ENCODE peak calls at places on chromosomes 7 and 10, in four cellular contexts. V is H1, B is IMR-90, S is mesendoderm. M is an unnamed sample.

GRCh38 chr10:5965266-5965665 is 12.1 kb downstream of the IL15RA start:
- DNase-seq in V (no peak), S (no peak), B (no peak), M (no peak)

GRCh38 chr7:100897111-100897608 is 1.5 kb upstream of the ACHE start:
- DNase-seq in B (no peak), S (peak), V (no peak), M (peak)

GRCh38 chr10:102072867-102073527 is 7.8 kb downstream of the HPS6 start:
- DNase-seq in B (peak), V (no peak), S (peak), M (peak)

GRCh38 chr10:12937527-12937926 is 64.0 kb downstream of the CCDC3 start:
- DNase-seq in S (no peak), V (no peak), B (no peak), M (no peak)

GRCh38 chr10:132445516-132446194 is 48.7 kb downstream of the PWWP2B start:
- DNase-seq in B (no peak), V (no peak), S (no peak), M (no peak)

GRCh38 chr7:151271699-151272355 is 23.3 kb upstream of the SMARCD3 start:
- DNase-seq in S (peak), V (no peak), B (peak), M (no peak)

GRCh38 chr7:137943132-137943551 is 58.7 kb downstream of the CREB3L2 start:
- DNase-seq in S (peak), V (no peak), B (peak), M (no peak)

GRCh38 chr7:80622531-80622930 is 15.9 kb upstream of the CD36 start:
- DNase-seq in V (no peak), B (peak), S (no peak), M (no peak)

GRCh38 chr7:105810556-105810955 is 65.8 kb downstream of the ATXN7L1 start:
- DNase-seq in B (no peak), S (no peak), V (no peak), M (no peak)

GRCh38 chr7:116810267-116811116 is 51.9 kb upstream of the CAPZA2 start:
- DNase-seq in B (no peak), S (peak), V (no peak), M (no peak)

GRCh38 chr7:98265841-98266271 is 13.8 kb upstream of the TECPR1 start:
- DNase-seq in B (peak), V (no peak), S (peak), M (no peak)

GRCh38 chr10:45000138-45000763 is 472 bp upstream of the ZNF22 start:
- DNase-seq in B (peak), S (peak), V (no peak), M (no peak)

DNA sequence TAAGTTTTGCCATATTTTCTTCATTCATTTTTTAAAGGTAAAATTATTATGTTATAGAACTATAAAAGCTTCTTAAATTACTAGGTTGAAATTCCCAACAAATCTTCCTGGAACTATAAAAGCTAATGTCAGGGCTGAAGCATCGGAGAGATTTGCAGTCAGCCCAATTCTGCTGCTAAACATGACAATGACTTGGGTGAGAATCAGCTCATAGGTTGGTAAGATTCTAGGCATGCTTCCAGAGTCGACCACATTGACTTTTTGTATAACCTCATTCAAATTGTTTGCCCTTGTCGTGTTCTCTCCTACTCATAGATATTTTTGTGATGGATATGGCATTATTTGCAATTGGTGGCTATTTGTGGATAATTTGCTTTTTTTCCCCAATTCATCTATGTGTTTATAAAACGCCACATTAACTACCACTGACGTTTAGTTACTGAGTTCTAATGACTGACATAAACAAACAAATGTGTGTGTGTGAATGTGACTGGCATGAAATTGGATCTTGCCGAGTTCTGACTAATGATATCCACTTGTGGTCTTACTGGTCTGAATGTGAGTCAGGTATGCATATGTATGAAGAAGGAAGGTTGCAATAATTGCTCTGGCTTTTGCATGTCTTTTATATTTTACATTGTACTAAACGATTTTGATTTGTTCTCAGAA is 579.8 kb downstream of the PARD3 start:
- DNase-seq in S (no peak), V (no peak), B (peak), M (no peak)
- H4K5ac ChIP-seq in S (no peak), V (no peak), B (no peak), M (no peak)

GRCh38 chr7:133534816-133535215 is 281.9 kb downstream of the EXOC4 start:
- DNase-seq in S (no peak), V (no peak), B (no peak), M (no peak)

GRCh38 chr7:133528796-133529195 is 275.9 kb downstream of the EXOC4 start:
- DNase-seq in S (no peak), B (no peak), V (no peak), M (no peak)

GRCh38 chr7:133529861-133530260 is 277.0 kb downstream of the EXOC4 start:
- DNase-seq in V (no peak), S (no peak), B (no peak), M (no peak)

GRCh38 chr7:133535308-133535707 is 282.4 kb downstream of the EXOC4 start:
- DNase-seq in V (no peak), B (no peak), S (peak), M (no peak)

DNA sequence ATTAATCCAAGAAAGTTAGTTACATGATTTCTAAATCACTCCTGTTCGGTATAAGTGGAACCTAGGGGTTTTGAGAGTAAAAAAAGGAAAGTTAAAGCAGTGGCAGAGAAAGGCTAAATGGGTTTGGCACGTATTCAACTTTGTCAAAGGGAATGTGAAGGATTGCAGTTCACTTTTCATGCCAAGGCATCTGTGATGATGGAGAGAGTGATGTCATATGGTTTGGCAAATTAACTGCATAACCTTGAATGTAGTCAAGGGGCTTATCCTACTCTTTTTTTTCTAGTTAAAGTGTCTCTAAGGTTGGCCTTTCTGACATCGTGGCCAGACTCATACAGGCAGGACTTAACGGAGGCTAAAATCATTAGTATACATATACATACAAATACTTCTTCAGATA is 277.8 kb downstream of the EXOC4 start:
- DNase-seq in B (peak), V (no peak), S (no peak), M (no peak)
- H4K5ac ChIP-seq in B (no peak), V (no peak), S (no peak), M (no peak)

GRCh38 chr10:23438547-23439451 is at the start of gene OTUD1:
- DNase-seq in B (peak), V (peak), S (peak), M (peak)
- H4K5ac ChIP-seq in B (peak), V (peak), S (no peak), M (no peak)

GRCh38 chr7:8058322-8058721 is 89.7 kb downstream of the GLCCI1 start:
- DNase-seq in V (no peak), B (no peak), S (no peak), M (no peak)

GRCh38 chr7:8056431-8056830 is 87.8 kb downstream of the GLCCI1 start:
- DNase-seq in S (no peak), B (peak), V (no peak), M (no peak)

GRCh38 chr7:8057566-8057965 is 89.0 kb downstream of the GLCCI1 start:
- DNase-seq in V (no peak), B (no peak), S (no peak), M (no peak)

GRCh38 chr7:8060241-8060640 is 91.6 kb downstream of the GLCCI1 start:
- DNase-seq in S (no peak), V (no peak), B (no peak), M (no peak)

DNA sequence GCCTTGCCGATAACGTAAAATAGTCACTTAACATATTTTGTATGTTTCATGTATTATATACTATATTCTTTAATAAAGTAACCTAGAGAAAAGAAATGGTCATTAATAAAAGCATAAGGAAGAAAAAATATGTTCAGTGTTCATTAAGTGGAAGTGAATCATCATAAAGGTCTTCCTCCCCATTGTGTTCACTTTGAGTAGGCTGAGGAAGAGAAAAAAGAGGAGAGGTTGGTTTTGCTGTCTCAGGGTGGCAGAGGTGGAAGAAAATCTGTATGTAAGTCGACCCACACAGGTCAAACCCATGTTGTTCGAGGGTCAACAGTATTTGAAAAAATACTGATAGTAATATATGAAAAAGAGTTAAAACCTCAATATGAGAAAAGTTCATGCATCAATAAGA is 90.3 kb downstream of the GLCCI1 start:
- DNase-seq in B (no peak), S (no peak), V (no peak), M (no peak)
- H4K5ac ChIP-seq in B (no peak), S (no peak), V (no peak), M (no peak)

DNA sequence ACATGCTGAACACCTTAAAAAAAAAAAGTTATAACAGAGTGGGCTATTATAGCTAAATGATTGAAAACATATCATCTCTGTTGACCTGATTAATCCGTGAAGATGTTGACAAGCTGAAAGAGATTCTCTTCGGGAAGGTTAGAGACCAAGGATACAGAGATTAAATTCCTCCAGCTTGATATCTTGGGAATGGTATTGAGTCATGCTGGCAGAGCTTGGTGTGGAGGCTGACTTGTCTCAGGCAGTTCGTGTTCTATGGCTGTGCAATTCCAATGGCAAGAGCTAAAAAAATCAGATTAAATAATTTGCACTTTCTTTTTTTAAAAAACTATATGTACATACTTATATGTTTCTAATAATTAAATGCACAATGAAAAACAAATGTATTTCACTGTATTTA is 24.9 kb upstream of the CACNA2D1 start:
- DNase-seq in V (no peak), S (peak), B (no peak), M (no peak)
- H4K5ac ChIP-seq in V (no peak), S (no peak), B (no peak), M (no peak)

GRCh38 chr10:120582753-120583152 is 125.7 kb downstream of the PLPP4 start:
- DNase-seq in V (no peak), S (no peak), B (no peak), M (no peak)
- H4K5ac ChIP-seq in V (no peak), S (no peak), B (no peak), M (no peak)

GRCh38 chr10:64576497-64576896 is 1055.3 kb downstream of the REEP3 start:
- DNase-seq in V (no peak), B (no peak), S (no peak), M (no peak)
- H4K5ac ChIP-seq in V (no peak), B (no peak), S (no peak), M (no peak)